ENCODE peak calls at places on chromosomes 13 and 19, in ten cellular contexts. L is upper lobe of right lung, M is suprapubic skin, W is K562, Y is cardiac muscle cell, B is heart right ventricle, O is HCT116, S is tibial nerve, Q is tibial artery, J is transverse colon. R is an unnamed sample.

GRCh38 chr13:36728006-36728405 is 54.2 kb downstream of the SERTM1 start:
- DNase-seq in W (no peak), L (no peak), B (no peak), Q (no peak), M (no peak), J (no peak), S (no peak), O (no peak), Y (no peak), R (no peak)

GRCh38 chr13:80367473-80367872 is 26.5 kb upstream of the SPRY2 start:
- DNase-seq in Q (no peak), L (no peak), S (no peak), M (no peak), W (no peak), O (no peak), B (no peak), Y (no peak), J (no peak), R (no peak)

GRCh38 chr13:98054301-98054700 is 88.6 kb upstream of the FARP1 start:
- DNase-seq in W (no peak), O (no peak), M (no peak), J (no peak), B (no peak), L (no peak), Y (no peak), Q (no peak), S (no peak), R (no peak)

GRCh38 chr13:44347905-44348304 is 25.7 kb upstream of the SERP2 start:
- DNase-seq in L (no peak), J (no peak), Y (peak; percentile 47), O (no peak), B (no peak), M (no peak), S (no peak), Q (no peak), W (no peak), R (no peak)

GRCh38 chr13:37870489-37870845 is 895 bp upstream of the TRPC4 start:
- DNase-seq in B (no peak), M (no peak), Q (no peak), W (no peak), S (no peak), L (no peak), J (no peak), O (no peak), Y (no peak), R (peak; percentile 7)

GRCh38 chr19:5314907-5315298 is 25.7 kb downstream of the PTPRS start:
- DNase-seq in L (no peak), J (no peak), W (no peak), Y (no peak), B (no peak), O (no peak), M (no peak), S (no peak), Q (no peak), R (no peak)

GRCh38 chr19:47786566-47786965 is 8.1 kb downstream of the SELENOW start:
- DNase-seq in B (no peak), Y (no peak), W (no peak), J (no peak), L (no peak), M (no peak), S (no peak), O (no peak), Q (no peak), R (no peak)

GRCh38 chr13:28329395-28330158 is 165.4 kb downstream of the FLT1 start:
- DNase-seq in Y (no peak), L (no peak), Q (no peak), O (no peak), J (no peak), W (peak; percentile 14), M (no peak), B (no peak), S (no peak), R (no peak)

GRCh38 chr19:35155441-35155840 is 906 bp downstream of the FXYD5 start:
- DNase-seq in S (no peak), Y (no peak), M (no peak), O (no peak), B (no peak), J (no peak), L (no peak), W (peak; percentile 42), Q (no peak), R (no peak)

GRCh38 chr13:44516771-44517170 is 59.4 kb downstream of the TSC22D1 start:
- DNase-seq in W (no peak), Q (no peak), M (no peak), J (no peak), S (no peak), Y (no peak), L (no peak), O (peak; percentile 13), B (no peak), R (peak; percentile 7)

GRCh38 chr13:112263152-112263551 is 113.0 kb upstream of the SPACA7 start:
- DNase-seq in J (no peak), S (no peak), B (no peak), O (no peak), Q (no peak), Y (no peak), W (no peak), M (no peak), L (no peak), R (no peak)

GRCh38 chr19:1896508-1896907 is 8.7 kb upstream of the ADAT3 start:
- DNase-seq in Y (no peak), S (no peak), W (no peak), O (no peak), L (no peak), B (no peak), J (no peak), Q (no peak), M (no peak), R (no peak)

DNA sequence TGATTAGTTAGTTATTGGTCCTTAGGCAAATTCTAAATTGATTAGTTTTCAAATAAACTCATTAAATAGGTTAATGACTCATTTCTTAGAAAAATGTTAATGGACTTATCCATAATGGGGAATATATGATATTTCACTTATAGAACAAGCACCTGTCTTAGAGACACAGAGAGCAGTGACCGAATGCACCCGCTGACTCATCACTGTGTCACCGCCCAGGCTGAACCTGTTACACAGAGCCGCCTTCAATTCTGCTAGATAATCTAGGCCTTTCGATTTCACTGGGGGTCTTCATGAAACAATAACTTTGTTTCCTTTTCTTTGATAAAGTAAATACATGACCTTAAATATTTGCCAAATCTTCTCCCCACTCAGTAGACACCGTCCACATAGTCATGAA is 13.1 kb downstream of the IRS2 start:
- DNase-seq in J (no peak), L (no peak), M (no peak), Y (no peak), S (no peak), Q (no peak), O (no peak), W (peak; percentile 27), B (no peak), R (no peak)
- H3K27ac ChIP-seq in J (no peak overlapping the region), L (no peak overlapping the region), M (no peak overlapping the region), Y (no peak overlapping the region), S (no peak overlapping the region), Q (no peak overlapping the region), O (no peak overlapping the region), W (no peak overlapping the region), B (no peak overlapping the region), R (no peak overlapping the region)

DNA sequence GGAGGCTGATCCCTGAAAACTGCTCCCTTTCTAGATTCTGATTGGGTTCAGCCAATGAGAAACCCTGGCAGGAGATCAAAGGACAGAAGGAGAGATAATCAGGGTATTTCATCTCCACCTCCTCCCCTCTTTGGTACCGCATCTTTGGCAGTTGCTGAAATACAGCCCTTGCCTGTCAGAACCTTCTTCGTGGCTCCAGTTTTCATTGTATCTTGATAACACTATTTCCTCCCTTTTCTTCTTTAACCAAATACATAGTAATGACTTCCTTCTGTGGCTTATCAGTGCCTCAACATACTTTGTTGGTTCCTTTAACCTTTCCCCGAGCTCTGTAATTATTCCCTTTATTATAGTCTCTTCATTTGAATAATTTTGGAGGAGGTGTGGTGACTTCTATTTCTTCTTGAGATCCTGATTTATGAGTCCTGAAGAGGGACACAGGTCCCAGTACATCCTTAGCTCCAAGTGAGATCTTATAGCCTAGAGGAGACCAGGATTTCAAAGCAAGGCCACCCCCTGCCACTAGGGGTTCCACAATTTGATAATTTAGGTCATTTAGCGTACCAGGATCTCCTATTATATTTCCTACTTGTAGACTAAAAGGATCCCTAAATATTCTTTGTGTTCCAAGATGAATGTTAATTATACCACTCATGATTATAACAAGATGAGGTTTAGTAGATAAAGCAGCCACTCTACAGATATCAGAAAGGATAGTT is 98.0 kb downstream of the EDNRB start:
- DNase-seq in Y (no peak), Q (no peak), M (no peak), S (no peak), B (no peak), L (no peak), J (no peak), W (no peak), O (no peak), R (no peak)
- TF ChIP-seq CTCF in Y (peak; percentile 13), Q (no peak), M (no peak), S (no peak), B (no peak), L (no peak), J (no peak), W (no peak), O (no peak), R (no peak)

DNA sequence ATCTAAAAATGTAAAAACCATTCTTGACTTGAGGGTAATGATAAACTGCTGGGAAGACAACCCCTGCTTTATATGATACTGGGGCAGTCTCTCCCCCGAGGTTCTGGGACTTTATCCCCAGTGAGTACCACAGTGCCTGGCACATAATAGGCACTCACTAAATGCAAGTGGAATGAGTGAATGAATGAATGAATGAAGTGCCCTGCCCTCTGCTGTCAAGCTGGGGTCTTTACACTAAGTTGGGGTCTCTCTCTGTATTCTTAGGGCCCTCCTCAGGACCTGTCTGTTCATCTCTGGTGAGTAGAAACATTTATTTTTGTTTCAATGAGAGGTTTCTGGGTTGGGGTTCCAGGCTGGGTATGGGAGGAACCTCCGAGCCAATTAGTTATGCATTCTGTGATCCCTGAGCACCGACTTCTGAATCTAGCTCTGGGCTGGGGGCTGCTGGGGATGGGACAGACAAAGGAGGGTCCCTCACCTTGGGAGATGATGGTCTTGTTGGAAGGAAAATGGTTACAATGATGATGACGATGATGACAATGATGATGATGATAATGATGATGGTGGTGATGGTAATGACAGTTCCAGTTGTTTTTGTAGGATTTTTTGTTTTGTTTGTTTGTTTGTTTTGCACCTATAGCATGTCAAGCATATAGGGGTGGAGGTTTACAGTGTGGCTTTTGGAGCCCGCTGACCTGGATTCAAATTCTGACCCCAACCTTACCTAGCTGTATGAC is 44.3 kb upstream of the ADGRE1 start:
- DNase-seq in W (no peak), M (no peak), O (no peak), Q (no peak), S (no peak), Y (no peak), J (no peak), B (no peak), L (no peak), R (no peak)
- H3K4me1 ChIP-seq in W (no peaks in the 10 kb centered on the region), M (no peaks in the 10 kb centered on the region), O (no peaks in the 10 kb centered on the region), Q (no peaks in the 10 kb centered on the region), S (no peaks in the 10 kb centered on the region), Y (no peaks in the 10 kb centered on the region), J (no peaks in the 10 kb centered on the region), B (no peaks in the 10 kb centered on the region), L (no peaks in the 10 kb centered on the region), R (no peaks in the 10 kb centered on the region)

DNA sequence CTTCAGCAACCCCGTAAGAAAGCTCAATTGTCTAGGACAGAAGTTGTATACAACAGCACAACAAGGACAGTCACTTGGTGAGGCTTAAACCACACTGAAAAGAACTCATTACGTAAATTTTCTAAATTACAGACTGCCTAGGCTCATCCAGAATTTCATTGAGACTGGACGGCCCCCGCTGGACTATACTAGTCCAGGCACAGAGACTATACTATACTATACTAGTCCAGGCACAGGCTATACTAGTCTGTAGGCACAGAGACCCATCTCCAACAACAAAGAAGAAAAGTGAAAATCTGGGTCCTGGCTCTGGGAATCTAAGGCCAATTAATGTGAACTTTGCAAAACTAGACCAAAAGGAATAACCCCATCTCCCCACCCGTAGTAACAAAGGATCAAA is 700 bp downstream of the ZNF816 start:
- DNase-seq in S (no peak), B (no peak), L (no peak), O (no peak), J (no peak), Y (no peak), M (no peak), W (peak; percentile 9), Q (no peak), R (no peak)
- H3K27ac ChIP-seq in S (peak overlapping the region; percentile 78), B (peak overlapping the region; percentile 81), L (peak overlapping the region; percentile 81), O (peak overlapping the region; percentile 68), J (peak overlapping the region; percentile 92), Y (peak overlapping the region; percentile 74), M (peak overlapping the region; percentile 87), W (peak overlapping the region; percentile 59), Q (peak overlapping the region; percentile 84), R (peak overlapping the region; percentile 33)

R was measured in foreskin keratinocyte.